ENCODE peak calls at places on chromosomes 4 and X, in five cellular contexts. Y is HL-60, X is HCT116, K is stomach, S is endothelial cell of umbilical vein. E is an unnamed sample.

GRCh38 chr4:99301376-99302164 is 10.8 kb upstream of the ADH1A start:
- DNase-seq in S (no peak), Y (no peak), K (no peak), X (no peak), E (no peak)

GRCh38 chrX:70979136-70979762 is 48.4 kb upstream of the SLC7A3 start:
- DNase-seq in K (no peak), Y (no peak), S (peak; percentile 6), X (no peak), E (no peak)

GRCh38 chrX:77298296-77298695 is 148.9 kb upstream of the FGF16 start:
- DNase-seq in X (no peak), Y (no peak), S (no peak), K (no peak), E (no peak)

GRCh38 chr4:2754848-2755820 is 1.0 kb downstream of the TNIP2 start:
- DNase-seq in K (no peak), S (no peak), X (no peak), Y (no peak), E (no peak)

GRCh38 chr4:182968917-182969650 is 51.9 kb upstream of the DCTD start:
- DNase-seq in X (no peak), K (no peak), Y (no peak), S (no peak), E (no peak)

GRCh38 chr4:80215449-80216052 is 18.2 kb downstream of the PRDM8 start:
- DNase-seq in Y (no peak), X (no peak), K (no peak), S (peak; percentile 44), E (no peak)

GRCh38 chr4:142264961-142265360 is 581.1 kb downstream of the INPP4B start:
- DNase-seq in Y (no peak), S (no peak), K (no peak), X (no peak), E (no peak)

GRCh38 chr4:173413043-173413442 is 14.1 kb upstream of the SCRG1 start:
- DNase-seq in K (no peak), X (no peak), S (peak; percentile 68), Y (no peak), E (no peak)

GRCh38 chrX:47649781-47650163 is 591 bp downstream of the ELK1 start:
- DNase-seq in X (no peak), S (no peak), Y (no peak), K (no peak), E (no peak)

DNA sequence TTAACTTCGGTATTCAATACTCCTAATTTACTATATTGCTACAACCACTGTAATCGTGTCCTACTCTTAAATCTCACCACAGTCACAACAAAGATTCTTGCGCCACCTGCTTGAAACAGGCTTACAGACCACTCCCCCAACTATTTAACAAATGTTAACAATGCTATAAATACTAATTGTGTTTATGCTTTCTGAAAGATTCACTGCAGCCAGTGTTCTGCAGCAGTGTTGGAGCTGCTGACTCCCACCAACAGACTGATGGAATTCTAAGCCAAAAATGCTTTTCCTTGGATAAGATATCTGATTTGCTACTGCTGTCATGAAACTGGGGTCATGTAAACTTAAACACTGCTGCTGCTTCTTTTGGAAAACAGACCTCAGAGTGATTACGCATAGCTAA is 244.2 kb upstream of the MAB21L2 start:
- DNase-seq in S (no peak), X (no peak), Y (no peak), K (no peak), E (no peak)
- TF ChIP-seq POLR2AphosphoS5 in S (no peak), X (no peak), Y (no peak), K (peak; percentile 12), E (no peak)

GRCh38 chrX:29693912-29694311 is 521.5 kb upstream of the MAGEB2 start:
- DNase-seq in S (no peak), Y (no peak), X (no peak), K (no peak), E (no peak)
- TF ChIP-seq POLR2AphosphoS5 in S (no peak), Y (no peak), X (no peak), K (no peak), E (no peak)

GRCh38 chr4:20839957-20840356 is 139.7 kb downstream of the PACRGL start:
- DNase-seq in K (no peak), X (no peak), S (peak; percentile 88), Y (no peak), E (no peak)
- TF ChIP-seq POLR2AphosphoS5 in K (no peak), X (no peak), S (peak; percentile 71), Y (no peak), E (no peak)

GRCh38 chr4:123616970-123617392 is 220.4 kb downstream of the SPRY1 start:
- DNase-seq in S (peak; percentile 81), K (peak; percentile 29), X (no peak), Y (peak; percentile 84), E (no peak)
- TF ChIP-seq POLR2AphosphoS5 in S (no peak), K (peak; percentile 14), X (no peak), Y (no peak), E (no peak)

GRCh38 chr4:119000400-119000799 is 111.7 kb downstream of the SYNPO2 start:
- DNase-seq in Y (no peak), S (no peak), X (no peak), K (no peak), E (no peak)

GRCh38 chr4:118995693-118996391 is 107.2 kb downstream of the SYNPO2 start:
- DNase-seq in X (no peak), K (no peak), Y (no peak), S (no peak), E (no peak)

GRCh38 chr4:118994030-118994429 is 105.4 kb downstream of the SYNPO2 start:
- DNase-seq in S (no peak), X (no peak), Y (no peak), K (peak; percentile 38), E (no peak)

GRCh38 chr4:118999919-119000318 is 111.3 kb downstream of the SYNPO2 start:
- DNase-seq in Y (no peak), S (no peak), X (no peak), K (no peak), E (no peak)

GRCh38 chr4:118997601-118998000 is 108.9 kb downstream of the SYNPO2 start:
- DNase-seq in K (no peak), X (no peak), S (no peak), Y (no peak), E (no peak)
- TF ChIP-seq POLR2AphosphoS5 in K (peak; percentile 68), X (no peak), S (no peak), Y (no peak), E (no peak)

DNA sequence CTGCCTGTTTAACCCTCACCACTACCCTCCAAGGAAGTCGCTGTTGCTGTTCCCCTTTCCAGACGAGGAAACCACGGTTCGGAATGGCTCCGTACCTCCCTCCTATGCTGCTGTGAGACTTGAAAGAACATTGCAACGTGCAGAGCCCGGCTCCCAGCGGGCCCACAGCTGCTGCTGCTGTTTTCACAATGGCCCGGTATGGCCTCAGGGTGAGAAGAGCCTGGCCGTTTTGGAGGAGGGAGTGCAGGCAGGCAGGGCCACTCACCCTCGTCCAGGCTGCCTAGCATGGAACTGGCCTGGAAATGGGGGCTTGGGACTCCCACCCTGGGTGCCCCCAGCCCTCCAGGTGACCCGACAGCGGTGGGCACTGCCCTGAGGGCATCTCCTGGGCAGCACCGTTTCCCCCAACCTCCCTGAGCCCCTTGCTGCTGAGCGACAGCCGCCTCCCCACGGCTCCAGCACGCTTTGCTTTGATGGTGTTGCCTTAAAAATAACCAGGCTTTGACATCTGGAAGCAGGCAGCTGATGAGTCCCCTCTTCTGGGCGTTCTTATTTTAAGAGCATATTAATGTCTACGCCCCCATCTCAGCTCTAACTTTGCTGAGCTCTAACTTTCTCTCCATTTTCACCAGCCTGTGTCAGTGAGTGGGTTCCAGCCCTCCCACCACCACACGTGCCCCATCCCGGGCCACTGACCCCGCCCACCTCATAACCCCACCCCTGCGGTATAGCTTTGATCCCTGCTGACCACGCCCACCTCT is 70.0 kb downstream of the ADRA2C start:
- DNase-seq in Y (no peak), S (no peak), K (no peak), X (no peak), E (no peak)
- TF ChIP-seq POLR2AphosphoS5 in Y (no peak), S (no peak), K (no peak), X (no peak), E (no peak)

DNA sequence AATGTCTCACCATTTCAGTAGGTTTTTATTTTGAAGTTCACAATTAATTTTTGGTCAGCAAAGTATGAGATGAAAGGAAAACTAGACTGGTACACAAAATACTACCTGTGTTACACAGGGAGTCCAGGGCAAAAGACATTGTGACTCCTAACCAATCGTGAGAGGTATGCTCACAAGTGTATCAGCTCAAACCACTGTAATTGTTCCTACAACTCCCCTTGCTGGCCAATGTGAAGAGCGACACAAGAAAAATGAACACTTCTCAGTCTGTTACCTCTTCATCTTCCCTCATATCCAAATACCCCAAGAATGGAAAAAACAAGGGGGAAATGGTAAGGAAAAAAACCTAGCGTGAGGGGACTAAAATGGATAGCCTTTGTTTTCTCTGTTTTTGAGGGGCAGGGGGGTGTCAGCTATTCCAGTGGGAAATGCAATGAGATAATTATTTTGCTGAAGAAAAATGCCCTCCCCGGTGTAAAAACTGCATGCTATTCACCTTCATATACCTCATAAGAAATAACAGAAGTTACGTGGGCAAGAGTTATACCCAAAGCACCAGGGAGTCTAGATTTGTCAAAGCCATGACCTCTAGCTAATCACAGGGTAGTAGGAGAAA is 30.6 kb upstream of the NSUN7 start:
- DNase-seq in S (peak; percentile 26), Y (no peak), K (no peak), X (peak; percentile 61), E (peak; percentile 34)
- TF ChIP-seq POLR2AphosphoS5 in S (no peak), Y (no peak), K (peak; percentile 63), X (no peak), E (no peak)

DNA sequence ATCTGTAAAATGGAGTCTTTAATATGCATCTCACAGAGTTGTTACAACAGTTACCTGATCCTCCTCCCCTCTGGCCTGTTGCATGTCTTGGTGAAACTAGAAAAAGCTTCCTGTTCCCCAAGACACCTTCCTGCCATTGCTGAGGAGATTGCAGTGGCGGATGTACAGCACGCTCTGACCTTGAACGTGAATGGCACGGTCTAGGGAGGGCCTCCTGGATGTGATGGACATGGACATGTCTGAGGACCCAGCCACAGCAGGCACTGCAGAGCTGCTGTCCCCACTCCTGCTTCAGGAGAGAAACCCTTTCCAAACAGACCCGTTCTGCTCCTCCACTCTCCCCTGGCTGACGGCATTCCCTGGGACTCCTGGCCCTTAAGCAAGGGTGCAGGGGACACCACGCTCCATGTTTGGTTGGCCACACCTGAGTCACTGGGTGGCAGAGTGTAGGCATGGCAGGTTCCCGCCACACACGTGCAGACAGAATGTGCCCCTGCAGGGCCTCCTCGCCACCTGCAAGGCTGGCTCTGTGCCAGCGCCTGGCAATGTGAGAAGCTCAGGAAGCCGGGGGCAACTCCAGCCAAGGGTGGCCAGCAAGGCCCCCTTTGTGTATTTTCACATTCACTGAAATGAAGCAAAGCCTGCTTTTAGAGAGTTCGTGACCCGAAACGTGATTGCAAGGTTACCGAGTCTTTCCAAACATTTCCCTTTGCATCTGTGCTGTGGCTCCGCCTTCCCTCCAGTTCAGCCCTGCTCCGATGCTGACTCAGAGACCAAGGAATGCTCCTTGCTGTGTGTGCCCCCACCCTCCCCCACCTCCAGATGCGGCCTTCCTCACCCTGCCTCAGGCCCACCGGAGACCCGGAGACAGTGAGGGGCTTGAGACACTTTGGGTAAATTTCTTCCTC is 46.0 kb downstream of the HTRA3 start:
- DNase-seq in S (peak; percentile 81), Y (no peak), K (peak; percentile 61), X (peak; percentile 13), E (no peak)
- TF ChIP-seq POLR2AphosphoS5 in S (no peak), Y (no peak), K (no peak), X (peak; percentile 16), E (no peak)

DNA sequence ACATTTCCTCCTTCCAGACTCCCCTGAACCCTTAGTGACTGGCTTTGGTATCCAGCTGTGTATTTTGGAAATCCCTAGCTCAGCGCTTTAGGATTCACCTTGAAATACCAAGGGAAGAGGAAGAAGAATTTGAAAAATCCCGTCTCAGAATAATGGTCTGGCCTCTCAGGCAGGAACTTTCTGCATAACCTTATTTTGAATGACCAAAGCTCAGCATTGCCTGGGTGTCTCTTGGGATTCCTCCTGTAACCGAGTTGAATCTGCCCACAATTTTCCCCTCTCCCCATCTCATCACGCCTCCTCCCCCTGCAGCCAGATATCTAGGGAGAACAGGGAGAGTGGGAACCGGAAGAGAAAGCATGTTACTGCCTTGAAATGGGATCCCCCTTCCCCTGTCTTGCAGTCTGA is 116.2 kb downstream of the SMIM20 start:
- DNase-seq in K (no peak), X (no peak), Y (no peak), S (no peak), E (no peak)
- TF ChIP-seq POLR2AphosphoS5 in K (no peak), X (no peak), Y (no peak), S (no peak), E (no peak)

E was measured in GM12892.